ENCODE peak calls at places on chromosomes 11 and 22, in eight cellular contexts. N is heart right ventricle, W is lower lobe of right lung, G is sigmoid colon, X is mucosa of descending colon, L is brain microvascular endothelial cell, Z is PC-9, M is uterus. P is an unnamed sample. For H3K36me3, the result is how much of the 10 kb centered on the place peaks cover.

GRCh38 chr22:37930270-37930951 is 23.0 kb downstream of the C22orf23 start:
- DNase-seq in N (no peak), W (no peak), G (no peak), X (no peak), L (no peak), Z (no peak), M (no peak), P (no peak)

GRCh38 chr11:95363710-95364109 is 132.7 kb upstream of the SESN3 start:
- DNase-seq in N (no peak), W (no peak), G (no peak), X (no peak), L (no peak), Z (no peak), M (no peak), P (no peak)

GRCh38 chr11:77705195-77705876 is 67.7 kb upstream of the CLNS1A start:
- DNase-seq in N (no peak), W (no peak), G (no peak), X (no peak), L (peak), Z (peak), M (no peak), P (no peak)

GRCh38 chr22:46465348-46465725 is 72.1 kb downstream of the CELSR1 start:
- DNase-seq in N (peak), W (peak), G (no peak), X (no peak), L (no peak), Z (peak), M (no peak), P (no peak)

GRCh38 chr11:99171330-99171729 is 150.6 kb downstream of the CNTN5 start:
- DNase-seq in N (no peak), W (no peak), G (no peak), X (no peak), L (no peak), Z (no peak), M (no peak), P (no peak)

GRCh38 chr22:20239063-20239950 is 28.8 kb downstream of the RTN4R start:
- DNase-seq in N (peak), W (no peak), G (no peak), X (no peak), L (no peak), Z (no peak), M (peak), P (peak)

GRCh38 chr11:43825217-43825816 is 55.3 kb upstream of the ALKBH3 start:
- DNase-seq in N (no peak), W (no peak), G (no peak), X (no peak), L (peak), Z (no peak), M (no peak), P (no peak)

GRCh38 chr22:45036154-45036553 is 26.3 kb upstream of the PHF21B start:
- DNase-seq in N (no peak), W (peak), G (no peak), X (no peak), L (no peak), Z (no peak), M (peak), P (no peak)

GRCh38 chr11:18972336-18972735 is 33.1 kb upstream of the MRGPRX1 start:
- DNase-seq in N (no peak), W (no peak), G (no peak), X (no peak), L (no peak), Z (no peak), M (no peak), P (no peak)

GRCh38 chr22:20413217-20414058 is 19.5 kb downstream of the ZNF74 start:
- DNase-seq in N (no peak), W (peak), G (peak), X (no peak), L (no peak), Z (no peak), M (no peak), P (no peak)

GRCh38 chr11:2399488-2400068 is 972 bp upstream of the TSSC4 start:
- DNase-seq in N (no peak), W (no peak), G (no peak), X (no peak), L (no peak), Z (no peak), M (no peak), P (no peak)

GRCh38 chr11:19712281-19713220 is at the start of gene NAV2:
- DNase-seq in N (peak), W (peak), G (peak), X (peak), L (peak), Z (peak), M (peak), P (peak)

GRCh38 chr11:23151819-23152218 is 291.5 kb upstream of the CCDC179 start:
- DNase-seq in N (no peak), W (no peak), G (no peak), X (no peak), L (peak), Z (no peak), M (no peak), P (no peak)

GRCh38 chr11:112163875-112164521 is at the start of gene IL18:
- DNase-seq in N (no peak), W (peak), G (peak), X (peak), L (no peak), Z (peak), M (no peak), P (no peak)

GRCh38 chr11:121722431-121723256 is 269.9 kb upstream of the SORL1-AS1 start:
- DNase-seq in N (peak), W (peak), G (peak), X (peak), L (peak), Z (no peak), M (peak), P (no peak)

GRCh38 chr11:29527391-29527936 is 489.4 kb downstream of the KCNA4 start:
- DNase-seq in N (no peak), W (no peak), G (no peak), X (no peak), L (peak), Z (peak), M (no peak), P (no peak)

GRCh38 chr11:67439321-67440228 is 2.1 kb upstream of the PTPRCAP start:
- DNase-seq in N (no peak), W (no peak), G (no peak), X (peak), L (no peak), Z (no peak), M (peak), P (no peak)

GRCh38 chr11:73334244-73335203 is 26.4 kb downstream of the ARHGEF17 start:
- DNase-seq in N (peak), W (no peak), G (peak), X (peak), L (peak), Z (peak), M (peak), P (no peak)

GRCh38 chr11:126265801-126266200 is 2.9 kb downstream of the SRPRA start:
- DNase-seq in N (no peak), W (no peak), G (no peak), X (no peak), L (peak), Z (peak), M (no peak), P (no peak)

GRCh38 chr11:132588366-132588765 is 943.9 kb downstream of the OPCML start:
- DNase-seq in N (no peak), W (no peak), G (no peak), X (no peak), L (no peak), Z (no peak), M (no peak), P (no peak)

GRCh38 chr11:127226376-127226775 is 225.8 kb upstream of the KIRREL3 start:
- DNase-seq in N (no peak), W (no peak), G (no peak), X (no peak), L (no peak), Z (no peak), M (no peak), P (no peak)

GRCh38 chr11:36567684-36568083 is at the start of gene RAG1:
- DNase-seq in N (no peak), W (no peak), G (no peak), X (no peak), L (no peak), Z (no peak), M (no peak), P (no peak)

GRCh38 chr11:110374921-110375320 is 54.8 kb upstream of the FDX1 start:
- DNase-seq in N (no peak), W (no peak), G (no peak), X (no peak), L (no peak), Z (no peak), M (no peak), P (no peak)

GRCh38 chr22:19886605-19887250 is 32.1 kb upstream of the GNB1L start:
- DNase-seq in N (no peak), W (peak), G (no peak), X (peak), L (no peak), Z (peak), M (peak), P (no peak)

GRCh38 chr22:48161354-48161753 is 1398.9 kb downstream of the TBC1D22A start:
- DNase-seq in N (no peak), W (no peak), G (no peak), X (peak), L (no peak), Z (no peak), M (no peak), P (no peak)

GRCh38 chr11:60482361-60482760 is 10.2 kb upstream of the MS4A12 start:
- DNase-seq in N (no peak), W (no peak), G (no peak), X (no peak), L (no peak), Z (no peak), M (no peak), P (no peak)

GRCh38 chr11:27347949-27348879 is 14.8 kb downstream of the CCDC34 start:
- DNase-seq in N (no peak), W (no peak), G (no peak), X (no peak), L (no peak), Z (no peak), M (no peak), P (no peak)

GRCh38 chr22:43298062-43298801 is 44.9 kb downstream of the SCUBE1 start:
- DNase-seq in N (no peak), W (no peak), G (no peak), X (no peak), L (no peak), Z (no peak), M (no peak), P (no peak)

GRCh38 chr11:78832226-78832947 is 257.7 kb upstream of the NARS2 start:
- DNase-seq in N (no peak), W (no peak), G (no peak), X (no peak), L (no peak), Z (no peak), M (no peak), P (no peak)

GRCh38 chr11:110837535-110838127 is 125.4 kb upstream of the ARHGAP20 start:
- DNase-seq in N (no peak), W (no peak), G (no peak), X (no peak), L (no peak), Z (no peak), M (no peak), P (no peak)

GRCh38 chr22:35703861-35704584 is 13.6 kb upstream of the APOL5 start:
- DNase-seq in N (no peak), W (no peak), G (no peak), X (no peak), L (no peak), Z (no peak), M (no peak), P (no peak)

GRCh38 chr11:56706486-56706885 is 7.6 kb downstream of the OR9G1 start:
- DNase-seq in N (no peak), W (no peak), G (no peak), X (no peak), L (no peak), Z (no peak), M (no peak), P (no peak)

GRCh38 chr22:41146573-41146972 is 54.2 kb downstream of the EP300 start:
- DNase-seq in N (no peak), W (no peak), G (no peak), X (no peak), L (no peak), Z (no peak), M (peak), P (no peak)

GRCh38 chr11:99020324-99021225 is at the start of gene CNTN5:
- DNase-seq in N (peak), W (peak), G (no peak), X (peak), L (peak), Z (no peak), M (peak), P (no peak)

GRCh38 chr11:3044004-3044403 is 13.2 kb downstream of the CARS1 start:
- DNase-seq in N (no peak), W (no peak), G (no peak), X (no peak), L (no peak), Z (no peak), M (no peak), P (no peak)

GRCh38 chr11:17814546-17814945 is 80.0 kb downstream of the KCNC1 start:
- DNase-seq in N (no peak), W (no peak), G (no peak), X (no peak), L (no peak), Z (no peak), M (no peak), P (no peak)
- TF ChIP-seq CTCF in N (no peak), W (no peak), G (no peak), X (no peak), L (no peak), Z (no peak), M (no peak), P (no peak)

GRCh38 chr11:17954395-17955252 is 58.2 kb downstream of the SERGEF start:
- DNase-seq in N (peak), W (no peak), G (no peak), X (no peak), L (no peak), Z (no peak), M (no peak), P (no peak)
- H3K36me3 ChIP-seq in N (under half), W (under half), G (under half), X (under half), L (under half), Z (under half), M (under half), P (under half)

GRCh38 chr11:104164028-104164520 is at the start of gene PDGFD:
- DNase-seq in N (peak), W (peak), G (peak), X (peak), L (peak), Z (peak), M (peak), P (peak)
- TF ChIP-seq CTCF in N (peak), W (peak), G (no peak), X (no peak), L (peak), Z (peak), M (peak), P (peak)

GRCh38 chr11:61836193-61836592 is 8.1 kb downstream of the FADS2 start:
- DNase-seq in N (no peak), W (no peak), G (no peak), X (no peak), L (no peak), Z (no peak), M (no peak), P (no peak)

GRCh38 chr11:61838501-61838900 is 10.4 kb downstream of the FADS2 start:
- DNase-seq in N (no peak), W (no peak), G (no peak), X (no peak), L (no peak), Z (no peak), M (no peak), P (no peak)

GRCh38 chr11:61838921-61839320 is 10.8 kb downstream of the FADS2 start:
- DNase-seq in N (no peak), W (no peak), G (no peak), X (no peak), L (no peak), Z (peak), M (no peak), P (no peak)

GRCh38 chr11:61835663-61836024 is 7.5 kb downstream of the FADS2 start:
- DNase-seq in N (no peak), W (no peak), G (no peak), X (no peak), L (no peak), Z (no peak), M (no peak), P (no peak)

DNA sequence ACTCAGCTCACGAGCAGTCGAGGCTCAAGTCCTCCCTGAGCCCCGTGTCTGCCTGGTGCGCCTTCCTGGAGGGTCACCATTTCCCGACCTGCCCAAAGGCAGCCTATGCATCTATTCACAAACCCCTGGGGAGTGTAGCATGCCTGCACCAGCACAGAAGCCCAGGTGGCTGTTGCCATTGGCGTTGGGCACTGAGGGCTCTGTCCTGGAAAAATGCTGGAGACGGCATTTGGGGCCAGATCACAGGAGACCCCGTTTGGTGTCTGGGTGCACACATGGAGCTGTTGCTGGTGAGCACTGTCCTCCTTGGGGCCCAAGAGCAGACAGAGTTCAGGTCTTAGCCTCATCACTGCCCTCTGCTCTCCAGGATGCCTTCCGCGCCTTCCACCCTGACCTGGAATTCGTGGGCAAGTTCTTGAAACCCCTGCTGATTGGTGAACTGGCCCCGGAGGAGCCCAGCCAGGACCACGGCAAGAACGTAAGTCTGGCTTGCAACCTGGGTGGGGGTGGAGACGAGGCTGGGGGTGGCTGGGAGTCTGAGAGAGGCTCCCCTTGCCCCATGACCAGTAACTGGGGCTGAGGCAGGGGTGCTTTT is 9.4 kb downstream of the FADS2 start:
- DNase-seq in N (no peak), W (no peak), G (no peak), X (no peak), L (no peak), Z (no peak), M (no peak), P (no peak)
- H3K36me3 ChIP-seq in N (under half), W (under half), G (under half), X (under half), L (under half), Z (under half), M (under half), P (under half)

DNA sequence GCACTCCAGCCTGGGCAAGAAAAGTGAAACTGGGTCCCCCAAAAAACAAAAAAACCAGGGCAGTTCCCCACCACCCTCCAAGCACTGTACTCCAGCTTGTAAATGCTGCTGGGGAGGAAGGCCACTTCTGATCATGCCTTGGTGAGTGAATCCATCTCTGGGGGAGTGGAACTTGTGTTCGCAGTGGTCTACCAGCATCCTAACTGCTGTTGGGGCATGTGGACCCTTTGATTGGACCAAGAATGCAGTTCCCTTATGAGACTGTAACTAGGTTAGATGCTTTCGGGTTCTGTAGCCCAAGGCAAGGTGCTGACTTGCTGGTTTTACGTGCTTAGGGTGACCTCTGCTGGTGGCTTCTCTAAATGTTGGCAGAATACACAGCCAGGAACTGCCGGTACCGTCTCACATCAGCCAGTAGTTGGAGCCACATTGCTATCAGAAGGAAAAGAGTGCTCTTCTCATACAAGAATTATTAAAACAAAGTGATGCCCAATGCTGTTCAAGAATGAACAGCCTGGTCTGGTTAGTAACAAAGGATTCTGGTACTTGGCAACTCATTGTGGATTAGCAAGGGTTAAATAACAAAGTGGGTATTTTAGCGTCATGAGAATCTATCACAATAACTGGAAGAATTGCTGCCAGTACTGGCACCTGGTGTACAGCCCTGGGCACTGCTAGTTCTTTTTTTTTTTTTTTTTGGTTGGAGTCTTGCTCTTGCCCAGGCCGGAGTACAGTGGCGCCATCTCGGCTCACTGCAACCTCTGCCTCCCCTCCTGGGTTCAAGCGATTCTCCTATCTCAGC is 13.0 kb downstream of the EIF1AD start:
- DNase-seq in N (peak), W (peak), G (peak), X (peak), L (peak), Z (peak), M (peak), P (peak)
- TF ChIP-seq CTCF in N (peak), W (peak), G (peak), X (peak), L (peak), Z (peak), M (peak), P (peak)

GRCh38 chr22:28779833-28780232 is 7.3 kb downstream of the CCDC117 start:
- DNase-seq in N (no peak), W (no peak), G (no peak), X (no peak), L (no peak), Z (no peak), M (no peak), P (no peak)

GRCh38 chr22:28783786-28784671 is 11.5 kb downstream of the CCDC117 start:
- DNase-seq in N (no peak), W (no peak), G (no peak), X (no peak), L (no peak), Z (no peak), M (no peak), P (no peak)

GRCh38 chr22:28774378-28774777 is 1.9 kb downstream of the CCDC117 start:
- DNase-seq in N (no peak), W (no peak), G (no peak), X (no peak), L (no peak), Z (no peak), M (no peak), P (no peak)

GRCh38 chr22:28780296-28780695 is 7.8 kb downstream of the CCDC117 start:
- DNase-seq in N (no peak), W (no peak), G (no peak), X (no peak), L (no peak), Z (no peak), M (no peak), P (no peak)
- H3K36me3 ChIP-seq in N (under half), W (half or more), G (under half), X (under half), L (under half), Z (under half), M (under half), P (under half)

GRCh38 chr11:113977701-113978100 is 2.8 kb downstream of the HTR3A start:
- DNase-seq in N (no peak), W (no peak), G (no peak), X (no peak), L (no peak), Z (no peak), M (no peak), P (no peak)

GRCh38 chr11:113979427-113979826 is 4.5 kb downstream of the HTR3A start:
- DNase-seq in N (no peak), W (no peak), G (no peak), X (no peak), L (no peak), Z (no peak), M (no peak), P (no peak)

GRCh38 chr11:113982306-113982705 is 7.4 kb downstream of the HTR3A start:
- DNase-seq in N (no peak), W (no peak), G (no peak), X (no peak), L (no peak), Z (no peak), M (no peak), P (no peak)

GRCh38 chr11:113974741-113975470 is at the start of gene HTR3A:
- DNase-seq in N (peak), W (peak), G (no peak), X (peak), L (no peak), Z (peak), M (peak), P (no peak)

DNA sequence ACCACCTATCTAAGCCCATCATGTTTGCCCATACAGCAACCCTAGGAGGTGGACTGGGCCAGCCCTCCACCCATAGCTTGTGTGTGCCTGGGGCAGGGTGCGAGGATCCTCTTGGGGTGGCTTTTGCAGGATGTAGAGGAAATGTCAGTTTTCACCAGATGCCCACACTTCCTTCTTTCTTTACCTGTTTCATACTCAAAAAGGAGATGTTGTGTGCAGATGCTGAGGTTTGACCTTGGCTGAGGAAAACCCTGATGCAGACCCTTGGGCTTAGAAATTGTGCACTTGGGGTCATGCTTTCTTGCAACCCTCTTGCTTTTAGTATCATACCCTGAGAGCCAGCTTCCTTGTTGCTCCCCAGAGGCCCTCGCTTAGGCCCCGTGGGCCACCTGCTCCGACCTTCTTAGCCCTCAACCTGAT is 2.2 kb downstream of the HTR3A start:
- DNase-seq in N (no peak), W (no peak), G (no peak), X (no peak), L (no peak), Z (no peak), M (no peak), P (no peak)
- TF ChIP-seq CTCF in N (no peak), W (no peak), G (no peak), X (no peak), L (no peak), Z (no peak), M (no peak), P (no peak)